ENCODE peak calls at places on chromosome 18, in five cellular contexts. J, W, H, S and K are unnamed samples.

GRCh38 chr18:45978084-45978483 is 11.0 kb upstream of the EPG5 start:
- DNase-seq in S (no peak), J (no peak), H (no peak), W (no peak), K (no peak)

GRCh38 chr18:40355701-40356100 is 1599.3 kb upstream of the PIK3C3 start:
- DNase-seq in J (no peak), H (no peak), W (no peak), S (no peak), K (no peak)

GRCh38 chr18:57352271-57352701 is at the start of gene ST8SIA3:
- DNase-seq in W (no peak), S (no peak), H (no peak), J (no peak), K (peak)

GRCh38 chr18:69622192-69622591 is 221.5 kb downstream of the DOK6 start:
- DNase-seq in S (no peak), J (no peak), W (no peak), H (no peak), K (no peak)

GRCh38 chr18:63775166-63775730 is at the start of gene SERPINB7:
- DNase-seq in J (no peak), H (no peak), W (no peak), S (no peak), K (no peak)

GRCh38 chr18:74457743-74458465 is 796 bp upstream of the DIPK1C start:
- DNase-seq in W (peak), S (no peak), H (no peak), J (no peak), K (no peak)

GRCh38 chr18:10270160-10270571 is 184.3 kb upstream of the APCDD1 start:
- DNase-seq in S (no peak), H (no peak), W (peak), J (no peak), K (no peak)

GRCh38 chr18:32093523-32093922 is 1.8 kb downstream of the RNF138 start:
- DNase-seq in J (peak), H (no peak), W (no peak), S (no peak), K (no peak)

GRCh38 chr18:74541703-74542555 is 7.6 kb downstream of the CNDP1 start:
- DNase-seq in S (no peak), H (peak), J (peak), W (no peak), K (no peak)

DNA sequence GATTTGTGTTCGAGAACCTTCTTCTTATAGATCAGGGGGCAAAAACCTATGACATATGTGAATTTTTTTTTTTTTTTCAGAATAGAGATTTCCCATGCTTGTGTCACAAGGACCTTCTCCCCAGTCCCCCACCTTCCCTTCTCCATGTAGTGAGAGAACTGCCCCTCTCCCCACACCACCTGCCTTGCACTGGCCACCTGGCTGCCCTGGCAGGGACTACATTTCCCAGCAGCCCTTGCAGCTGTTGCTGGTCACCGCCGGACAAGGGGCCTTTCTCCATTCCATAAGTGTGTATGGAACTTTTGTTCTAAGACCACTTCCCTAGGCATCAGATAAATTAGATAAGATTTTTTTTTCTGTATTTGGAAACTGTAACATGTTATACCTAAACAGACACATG is 22.2 kb downstream of the MBP start:
- DNase-seq in S (no peak), H (no peak), J (no peak), W (no peak), K (no peak)
- TF ChIP-seq CTCF in S (no peak), H (no peak), J (no peak), W (no peak), K (no peak)

DNA sequence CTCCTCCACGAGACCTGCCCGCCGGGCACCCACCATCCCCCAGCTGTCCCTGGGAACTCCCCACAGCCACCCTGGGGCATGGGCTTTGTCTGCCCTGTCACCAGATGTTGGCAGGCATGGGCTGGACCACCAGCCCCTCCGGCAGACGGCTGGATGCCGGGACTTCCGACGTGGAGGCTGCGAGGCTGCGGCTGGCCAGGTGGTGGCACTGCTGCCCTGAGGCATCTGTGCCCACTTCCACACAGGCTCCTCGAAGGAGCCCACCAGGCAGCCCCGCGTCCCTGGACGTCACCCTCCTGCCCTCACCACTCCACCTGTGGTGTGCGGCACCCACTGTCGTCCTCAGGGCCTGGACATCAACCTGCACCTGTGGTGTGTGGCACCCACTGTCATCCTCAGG is 319.9 kb upstream of the SALL3 start:
- DNase-seq in S (no peak), J (no peak), W (no peak), H (no peak), K (peak)
- TF ChIP-seq CTCF in S (no peak), J (peak), W (no peak), H (no peak), K (peak)

DNA sequence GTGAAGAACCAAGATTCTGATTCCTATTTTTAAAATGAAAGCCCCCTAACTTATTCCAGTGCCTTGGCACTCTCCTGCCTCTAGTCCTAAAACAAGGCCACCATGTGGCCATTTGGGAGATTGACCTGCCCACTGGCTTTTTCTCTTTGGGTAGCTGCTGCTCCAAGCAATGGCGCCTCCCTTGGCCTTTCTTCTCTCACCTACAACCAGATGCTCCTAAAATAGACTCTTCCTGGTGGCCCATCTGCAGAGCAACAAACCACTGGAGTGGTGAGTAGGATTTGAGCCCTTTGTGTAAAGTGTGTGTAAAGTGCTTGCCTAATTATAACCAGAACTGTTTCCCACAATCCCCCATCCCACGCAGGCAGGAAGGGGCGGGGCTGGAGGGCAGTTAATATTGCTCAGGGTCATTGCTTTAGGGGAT is 114.2 kb downstream of the FHOD3 start:
- DNase-seq in W (no peak), J (no peak), S (no peak), H (no peak), K (no peak)
- TF ChIP-seq CTCF in W (no peak), J (no peak), S (peak), H (peak), K (peak)

GRCh38 chr18:41529093-41529492 is 425.9 kb upstream of the PIK3C3 start:
- DNase-seq in S (no peak), H (no peak), W (no peak), J (no peak), K (no peak)

GRCh38 chr18:41537666-41538065 is 417.4 kb upstream of the PIK3C3 start:
- DNase-seq in H (no peak), J (no peak), S (no peak), W (no peak), K (no peak)

GRCh38 chr18:41530959-41531358 is 424.1 kb upstream of the PIK3C3 start:
- DNase-seq in J (no peak), H (no peak), S (no peak), W (no peak), K (no peak)

DNA sequence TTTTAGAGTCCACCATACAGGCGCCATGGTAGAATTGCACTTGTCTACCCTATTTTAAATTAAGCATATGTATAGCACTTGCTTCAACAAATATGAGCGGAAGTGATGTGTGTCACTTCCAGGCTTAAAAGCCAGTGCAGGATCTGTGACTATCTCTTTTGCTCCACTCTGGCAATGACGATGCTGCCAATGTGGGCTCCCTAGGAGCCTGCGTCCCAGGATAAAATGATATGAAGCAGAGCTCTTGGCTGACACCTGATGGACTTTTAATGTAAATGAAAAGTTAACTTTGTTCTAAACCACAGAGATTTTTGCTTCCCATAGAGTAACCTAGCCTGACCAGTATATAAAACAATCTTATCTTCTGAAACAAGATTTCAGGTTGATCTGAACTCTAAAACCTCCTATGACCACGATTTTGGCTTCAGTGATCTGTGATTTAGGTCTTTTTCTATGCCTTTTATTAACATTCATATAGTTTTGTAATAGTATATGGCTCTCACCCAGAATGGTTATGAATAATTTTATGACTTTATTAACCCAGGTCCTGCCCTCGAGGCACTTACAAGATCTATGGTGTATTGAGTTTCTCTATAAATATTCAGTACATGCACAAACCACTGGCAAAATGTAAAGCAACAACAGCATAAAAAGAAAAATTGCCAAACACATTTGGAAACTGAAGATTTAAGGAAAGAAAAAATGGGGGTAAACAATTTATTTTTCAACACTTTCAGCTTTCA is 422.5 kb upstream of the PIK3C3 start:
- DNase-seq in S (no peak), J (no peak), W (no peak), H (no peak), K (no peak)
- TF ChIP-seq CTCF in S (no peak), J (no peak), W (no peak), H (peak), K (peak)